ENCODE peak calls at places on chromosomes 6 and 20, in four cellular contexts. F is germinal center, E is GM23248, U is heart left ventricle. B is an unnamed sample.

GRCh38 chr20:39880890-39881289 is 808.1 kb downstream of the MAFB start:
- DNase-seq in F (peak; percentile 3), U (no peak), E (peak; percentile 70), B (no peak)

GRCh38 chr6:146990821-146991798 is 213.1 kb upstream of the STXBP5 start:
- DNase-seq in E (peak; percentile 64), U (no peak), F (no peak), B (no peak)

GRCh38 chr6:22747576-22747975 is 178.2 kb downstream of the HDGFL1 start:
- DNase-seq in E (no peak), U (no peak), F (no peak), B (no peak)

GRCh38 chr6:196543-196942 is 95.7 kb upstream of the DUSP22 start:
- DNase-seq in E (no peak), U (no peak), F (no peak), B (no peak)

GRCh38 chr6:80287607-80288006 is 181.1 kb downstream of the BCKDHB start:
- DNase-seq in E (no peak), U (no peak), F (no peak), B (no peak)

GRCh38 chr6:15716889-15717288 is 54.1 kb upstream of the DTNBP1 start:
- DNase-seq in F (no peak), U (no peak), E (no peak), B (no peak)

GRCh38 chr6:123777554-123777953 is 26.1 kb upstream of the NKAIN2 start:
- DNase-seq in E (peak; percentile 11), U (no peak), F (no peak), B (no peak)

GRCh38 chr20:38303908-38304379 is at the start of gene BPI:
- DNase-seq in U (no peak), E (no peak), F (no peak), B (no peak)

GRCh38 chr6:111631930-111632460 is 26.3 kb upstream of the TRAF3IP2 start:
- DNase-seq in F (no peak), U (no peak), E (no peak), B (no peak)

GRCh38 chr6:78854501-78854900 is 12.8 kb upstream of the IRAK1BP1 start:
- DNase-seq in F (no peak), E (no peak), U (no peak), B (no peak)

GRCh38 chr6:32176476-32177181 is 745 bp upstream of the AGPAT1 start:
- DNase-seq in F (no peak), U (no peak), E (peak; percentile 66), B (no peak)

GRCh38 chr6:111764238-111765182 is 108.7 kb downstream of the FYN start:
- DNase-seq in E (no peak), U (no peak), F (peak; percentile 63), B (peak; percentile 70)

GRCh38 chr6:28349892-28350737 is at the start of gene ZKSCAN3:
- DNase-seq in F (peak; percentile 71), E (peak; percentile 90), U (peak; percentile 80), B (peak; percentile 84)

GRCh38 chr6:157912326-157912725 is 69.3 kb upstream of the SYNJ2 start:
- DNase-seq in E (peak; percentile 96), U (no peak), F (no peak), B (no peak)

GRCh38 chr6:52261229-52261628 is 16.9 kb upstream of the IL17F start:
- DNase-seq in F (no peak), U (no peak), E (peak; percentile 75), B (no peak)

GRCh38 chr6:156719395-156719719 is 57.8 kb upstream of the ARID1B start:
- DNase-seq in E (no peak), U (no peak), F (no peak), B (no peak)

GRCh38 chr6:112951829-112952228 is 604.7 kb downstream of the RFPL4B start:
- DNase-seq in E (no peak), U (no peak), F (no peak), B (no peak)

GRCh38 chr20:19699132-19699971 is 58.7 kb upstream of the RIN2 start:
- DNase-seq in F (no peak), U (no peak), E (peak; percentile 79), B (no peak)

GRCh38 chr20:62350098-62350628 is 16.9 kb downstream of the LAMA5 start:
- DNase-seq in E (no peak), U (no peak), F (no peak), B (no peak)

GRCh38 chr6:148082721-148083120 is 259.9 kb upstream of the SASH1 start:
- DNase-seq in U (no peak), F (no peak), E (no peak), B (no peak)

GRCh38 chr6:5308066-5308465 is 46.8 kb downstream of the FARS2 start:
- DNase-seq in E (peak; percentile 51), U (no peak), F (no peak), B (no peak)

B was measured in GM20000.